ENCODE peak calls at places on chromosomes 16 and 17, in seven cellular contexts. A is Karpas-422; N is gastrocnemius medialis; O is thoracic aorta; Y is adipocyte; S is aorta; I is CD8-positive, alpha-beta memory T cell. R is an unnamed sample. For H3K4me1, the result is how much of the 10 kb centered on the place peaks cover.

GRCh38 chr17:78977992-78978973 is 1.4 kb downstream of the LGALS3BP start:
- DNase-seq in A (no peak), N (peak), O (no peak), Y (no peak), S (no peak), I (no peak), R (peak)

GRCh38 chr17:45073414-45074070 is 12.4 kb downstream of the NMT1 start:
- DNase-seq in A (no peak), N (no peak), O (no peak), Y (peak), S (no peak), I (no peak), R (no peak)

GRCh38 chr17:70076189-70076588 is 1.2 kb downstream of the KCNJ16 start:
- DNase-seq in A (no peak), N (no peak), O (no peak), Y (peak), S (no peak), I (no peak), R (no peak)

GRCh38 chr16:59039066-59039465 is 304.9 kb upstream of the GOT2 start:
- DNase-seq in A (no peak), N (no peak), O (no peak), Y (peak), S (no peak), I (no peak), R (no peak)

GRCh38 chr17:28725660-28726395 is at the start of gene TLCD1:
- DNase-seq in A (peak), N (no peak), O (no peak), Y (peak), S (peak), I (peak), R (peak)

GRCh38 chr16:68291227-68291626 is 19.5 kb downstream of the SLC7A6OS start:
- DNase-seq in A (no peak), N (no peak), O (no peak), Y (no peak), S (no peak), I (no peak), R (no peak)

GRCh38 chr17:64777413-64778101 is 115.5 kb upstream of the SMURF2 start:
- DNase-seq in A (peak), N (no peak), O (no peak), Y (no peak), S (peak), I (no peak), R (no peak)

GRCh38 chr16:10971560-10971961 is 27.2 kb downstream of the CLEC16A start:
- DNase-seq in A (peak), N (peak), O (no peak), Y (peak), S (no peak), I (no peak), R (no peak)

GRCh38 chr17:74520790-74521480 is 10.3 kb downstream of the CD300LB start:
- DNase-seq in A (no peak), N (no peak), O (no peak), Y (no peak), S (no peak), I (no peak), R (no peak)

GRCh38 chr16:81608515-81609209 is 164.1 kb downstream of the CMIP start:
- DNase-seq in A (no peak), N (peak), O (no peak), Y (peak), S (no peak), I (no peak), R (peak)

GRCh38 chr17:49438439-49438861 is 23.8 kb upstream of the PHB1 start:
- DNase-seq in A (no peak), N (no peak), O (no peak), Y (no peak), S (no peak), I (no peak), R (no peak)

GRCh38 chr16:14523632-14524031 is 106.4 kb downstream of the PARN start:
- DNase-seq in A (no peak), N (no peak), O (no peak), Y (no peak), S (no peak), I (no peak), R (no peak)
- H3K4me1 ChIP-seq in A (under half), N (under half), O (under half), Y (under half), S (under half), I (under half), R (under half)

GRCh38 chr16:84756830-84757229 is 57.0 kb downstream of the USP10 start:
- DNase-seq in A (no peak), N (no peak), O (no peak), Y (no peak), S (no peak), I (no peak), R (no peak)

GRCh38 chr16:84753412-84754325 is 53.9 kb downstream of the USP10 start:
- DNase-seq in A (no peak), N (no peak), O (no peak), Y (no peak), S (no peak), I (no peak), R (no peak)

GRCh38 chr16:84752600-84752999 is 52.8 kb downstream of the USP10 start:
- DNase-seq in A (no peak), N (no peak), O (no peak), Y (no peak), S (no peak), I (no peak), R (no peak)

GRCh38 chr16:84754353-84754856 is 54.6 kb downstream of the USP10 start:
- DNase-seq in A (peak), N (peak), O (peak), Y (peak), S (no peak), I (peak), R (no peak)

DNA sequence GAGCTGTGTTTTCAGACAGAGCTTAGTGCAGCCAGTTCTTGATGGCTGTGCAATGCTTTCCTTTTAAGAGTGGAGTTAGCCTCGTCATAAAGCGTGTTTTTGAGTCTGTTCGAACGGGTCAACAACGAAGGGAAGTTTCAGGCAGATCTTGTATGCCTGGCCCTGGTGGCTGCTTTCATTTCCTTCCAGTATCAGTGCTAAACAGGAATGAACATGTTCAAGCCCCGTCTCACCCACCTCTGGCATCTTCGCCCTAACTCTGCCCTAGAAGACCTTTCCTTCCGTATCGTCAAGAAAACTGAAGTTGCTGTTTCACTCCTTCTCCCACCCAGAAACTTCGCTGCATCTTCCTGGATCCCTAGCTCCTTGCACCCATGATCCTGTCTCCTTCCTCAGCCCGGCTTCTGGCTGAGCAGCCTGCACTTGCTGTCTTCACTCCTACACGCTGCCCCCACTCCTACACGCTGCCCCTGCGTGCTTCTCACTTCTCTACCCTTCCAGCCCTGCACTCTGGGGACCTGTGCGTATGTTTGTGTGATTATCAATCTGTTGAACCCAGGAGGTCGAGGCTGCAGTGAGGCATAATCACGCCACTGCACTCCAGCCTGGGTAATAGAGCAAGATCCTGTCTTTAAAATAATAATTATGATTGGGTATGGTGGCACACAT is 55.3 kb downstream of the USP10 start:
- DNase-seq in A (no peak), N (no peak), O (no peak), Y (no peak), S (no peak), I (no peak), R (no peak)
- H3K4me1 ChIP-seq in A (under half), N (under half), O (under half), Y (under half), S (under half), I (half or more), R (under half)

DNA sequence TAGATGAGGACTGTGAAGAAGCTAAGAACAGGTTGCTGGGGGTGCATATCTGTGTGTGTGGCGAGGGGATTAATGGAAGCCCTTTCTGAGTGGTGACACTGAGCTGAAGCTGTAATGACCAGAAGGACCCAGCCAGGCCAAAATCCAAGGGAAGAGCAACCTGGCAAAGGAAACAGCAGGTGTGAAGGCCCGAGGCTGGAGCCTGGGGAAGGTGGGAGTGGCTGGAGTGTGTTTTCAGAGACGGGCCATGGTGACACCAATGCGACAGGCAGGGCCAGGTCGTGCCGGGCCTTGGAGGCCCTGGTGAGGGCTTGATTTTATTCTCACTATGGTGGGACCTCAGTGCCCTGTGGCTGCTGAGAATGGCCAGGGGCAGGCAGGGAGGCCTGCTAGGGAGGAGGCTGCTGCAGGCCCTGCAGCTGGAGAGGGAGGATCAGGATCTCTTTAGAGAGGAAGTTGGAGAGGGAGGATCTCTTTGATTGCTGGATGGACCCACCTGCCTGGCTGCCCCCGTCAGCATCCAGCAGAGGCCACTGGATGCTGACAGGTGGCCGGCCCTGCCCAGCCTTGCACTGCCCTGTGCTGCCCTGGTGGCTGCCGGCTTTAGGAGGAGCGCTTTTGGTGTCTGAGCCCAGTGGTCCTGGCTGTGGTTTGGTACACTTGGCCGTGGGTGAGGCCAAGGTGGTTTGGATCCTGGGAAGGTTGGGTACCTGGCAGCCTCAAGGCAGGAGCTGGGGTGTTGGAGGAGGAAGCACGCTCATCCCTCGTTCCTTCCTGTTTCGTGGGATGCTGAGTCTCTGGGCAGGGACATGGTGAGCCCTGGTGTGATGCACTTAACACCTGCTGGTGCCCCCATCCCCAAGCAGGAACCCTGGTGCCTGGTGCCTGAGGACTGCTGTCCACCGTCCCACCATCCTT is 188.3 kb downstream of the SEC14L1 start:
- DNase-seq in A (no peak), N (no peak), O (no peak), Y (no peak), S (no peak), I (peak), R (peak)
- H3K4me1 ChIP-seq in A (under half), N (half or more), O (under half), Y (under half), S (under half), I (half or more), R (under half)

GRCh38 chr17:67673006-67673405 is 44.7 kb upstream of the NOL11 start:
- DNase-seq in A (no peak), N (no peak), O (no peak), Y (no peak), S (no peak), I (no peak), R (no peak)
- H3K4me1 ChIP-seq in A (under half), N (under half), O (under half), Y (under half), S (under half), I (under half), R (under half)

R was measured in right cardiac atrium.